ENCODE peak calls at places on chromosomes 7 and 10, in nine cellular contexts. One of them, this sample, is unnamed.

GRCh38 chr10:71767420-71768035 is 5.8 kb downstream of the VSIR start:
- DNase-seq in BJ: peak
- DNase-seq in tibial artery: no peak
- DNase-seq in activated B cell treated with CpG ODN at 0.5 μM for 24 hours: no peak
- DNase-seq in IMR-90: no peak
- DNase-seq in mucosa of descending colon: peak
- DNase-seq in endodermal cell: no peak
- DNase-seq in GM20000: no peak
- DNase-seq in cardiac muscle cell: peak
- DNase-seq in this sample: peak

GRCh38 chr10:7767209-7767608 is 20.6 kb downstream of the KIN start:
- DNase-seq in BJ: no peak
- DNase-seq in tibial artery: no peak
- DNase-seq in activated B cell treated with CpG ODN at 0.5 μM for 24 hours: no peak
- DNase-seq in IMR-90: peak
- DNase-seq in mucosa of descending colon: no peak
- DNase-seq in endodermal cell: no peak
- DNase-seq in GM20000: no peak
- DNase-seq in cardiac muscle cell: peak
- DNase-seq in this sample: no peak

GRCh38 chr10:112227331-112227961 is 43.9 kb upstream of the GPAM start:
- DNase-seq in BJ: peak
- DNase-seq in tibial artery: no peak
- DNase-seq in activated B cell treated with CpG ODN at 0.5 μM for 24 hours: no peak
- DNase-seq in IMR-90: no peak
- DNase-seq in mucosa of descending colon: no peak
- DNase-seq in endodermal cell: no peak
- DNase-seq in GM20000: no peak
- DNase-seq in cardiac muscle cell: peak
- DNase-seq in this sample: no peak

GRCh38 chr10:11678074-11678793 is 63.9 kb upstream of the ECHDC3 start:
- DNase-seq in BJ: no peak
- DNase-seq in tibial artery: no peak
- DNase-seq in activated B cell treated with CpG ODN at 0.5 μM for 24 hours: peak
- DNase-seq in IMR-90: no peak
- DNase-seq in mucosa of descending colon: peak
- DNase-seq in endodermal cell: no peak
- DNase-seq in GM20000: peak
- DNase-seq in cardiac muscle cell: peak
- DNase-seq in this sample: peak

GRCh38 chr10:30562787-30563186 is 66.8 kb downstream of the LYZL2 start:
- DNase-seq in BJ: no peak
- DNase-seq in tibial artery: no peak
- DNase-seq in activated B cell treated with CpG ODN at 0.5 μM for 24 hours: no peak
- DNase-seq in IMR-90: no peak
- DNase-seq in mucosa of descending colon: no peak
- DNase-seq in endodermal cell: no peak
- DNase-seq in GM20000: no peak
- DNase-seq in cardiac muscle cell: no peak
- DNase-seq in this sample: no peak

GRCh38 chr7:121382479-121382878 is 13.6 kb downstream of the FAM3C start:
- DNase-seq in BJ: no peak
- DNase-seq in tibial artery: no peak
- DNase-seq in activated B cell treated with CpG ODN at 0.5 μM for 24 hours: no peak
- DNase-seq in IMR-90: no peak
- DNase-seq in mucosa of descending colon: no peak
- DNase-seq in endodermal cell: no peak
- DNase-seq in GM20000: no peak
- DNase-seq in cardiac muscle cell: no peak
- DNase-seq in this sample: no peak

GRCh38 chr7:102284891-102285540 is 1.7 kb upstream of the SH2B2 start:
- DNase-seq in BJ: no peak
- DNase-seq in tibial artery: peak
- DNase-seq in activated B cell treated with CpG ODN at 0.5 μM for 24 hours: peak
- DNase-seq in IMR-90: no peak
- DNase-seq in mucosa of descending colon: peak
- DNase-seq in endodermal cell: no peak
- DNase-seq in GM20000: no peak
- DNase-seq in cardiac muscle cell: no peak
- DNase-seq in this sample: no peak

GRCh38 chr10:78283069-78283682 is 249.5 kb downstream of the RPS24 start:
- DNase-seq in BJ: no peak
- DNase-seq in tibial artery: no peak
- DNase-seq in activated B cell treated with CpG ODN at 0.5 μM for 24 hours: no peak
- DNase-seq in IMR-90: no peak
- DNase-seq in mucosa of descending colon: no peak
- DNase-seq in endodermal cell: peak
- DNase-seq in GM20000: no peak
- DNase-seq in cardiac muscle cell: no peak
- DNase-seq in this sample: peak

GRCh38 chr10:47372726-47373125 is 11.4 kb downstream of the ZNF488 start:
- DNase-seq in BJ: no peak
- DNase-seq in tibial artery: peak
- DNase-seq in activated B cell treated with CpG ODN at 0.5 μM for 24 hours: no peak
- DNase-seq in IMR-90: no peak
- DNase-seq in mucosa of descending colon: no peak
- DNase-seq in endodermal cell: peak
- DNase-seq in GM20000: no peak
- DNase-seq in cardiac muscle cell: no peak
- DNase-seq in this sample: peak

GRCh38 chr10:112875474-112876267 is 74.4 kb upstream of the TCF7L2 start:
- DNase-seq in BJ: peak
- DNase-seq in tibial artery: no peak
- DNase-seq in activated B cell treated with CpG ODN at 0.5 μM for 24 hours: no peak
- DNase-seq in IMR-90: peak
- DNase-seq in mucosa of descending colon: peak
- DNase-seq in endodermal cell: no peak
- DNase-seq in GM20000: no peak
- DNase-seq in cardiac muscle cell: peak
- DNase-seq in this sample: no peak

GRCh38 chr7:387132-388022 is 97.4 kb downstream of the FOXL3 start:
- DNase-seq in BJ: no peak
- DNase-seq in tibial artery: peak
- DNase-seq in activated B cell treated with CpG ODN at 0.5 μM for 24 hours: no peak
- DNase-seq in IMR-90: no peak
- DNase-seq in mucosa of descending colon: no peak
- DNase-seq in endodermal cell: peak
- DNase-seq in GM20000: no peak
- DNase-seq in cardiac muscle cell: no peak
- DNase-seq in this sample: no peak

GRCh38 chr10:50447691-50448090 is 176.1 kb downstream of the SGMS1 start:
- DNase-seq in BJ: no peak
- DNase-seq in tibial artery: no peak
- DNase-seq in activated B cell treated with CpG ODN at 0.5 μM for 24 hours: no peak
- DNase-seq in IMR-90: peak
- DNase-seq in mucosa of descending colon: no peak
- DNase-seq in endodermal cell: no peak
- DNase-seq in GM20000: no peak
- DNase-seq in cardiac muscle cell: peak
- DNase-seq in this sample: no peak

GRCh38 chr7:32093415-32094408 is 23.5 kb upstream of the PDE1C start:
- DNase-seq in BJ: peak
- DNase-seq in tibial artery: peak
- DNase-seq in activated B cell treated with CpG ODN at 0.5 μM for 24 hours: no peak
- DNase-seq in IMR-90: peak
- DNase-seq in mucosa of descending colon: no peak
- DNase-seq in endodermal cell: no peak
- DNase-seq in GM20000: no peak
- DNase-seq in cardiac muscle cell: peak
- DNase-seq in this sample: no peak

GRCh38 chr7:129969881-129970446 is 17.2 kb upstream of the UBE2H start:
- DNase-seq in BJ: peak
- DNase-seq in tibial artery: no peak
- DNase-seq in activated B cell treated with CpG ODN at 0.5 μM for 24 hours: no peak
- DNase-seq in IMR-90: peak
- DNase-seq in mucosa of descending colon: peak
- DNase-seq in endodermal cell: no peak
- DNase-seq in GM20000: no peak
- DNase-seq in cardiac muscle cell: peak
- DNase-seq in this sample: no peak

DNA sequence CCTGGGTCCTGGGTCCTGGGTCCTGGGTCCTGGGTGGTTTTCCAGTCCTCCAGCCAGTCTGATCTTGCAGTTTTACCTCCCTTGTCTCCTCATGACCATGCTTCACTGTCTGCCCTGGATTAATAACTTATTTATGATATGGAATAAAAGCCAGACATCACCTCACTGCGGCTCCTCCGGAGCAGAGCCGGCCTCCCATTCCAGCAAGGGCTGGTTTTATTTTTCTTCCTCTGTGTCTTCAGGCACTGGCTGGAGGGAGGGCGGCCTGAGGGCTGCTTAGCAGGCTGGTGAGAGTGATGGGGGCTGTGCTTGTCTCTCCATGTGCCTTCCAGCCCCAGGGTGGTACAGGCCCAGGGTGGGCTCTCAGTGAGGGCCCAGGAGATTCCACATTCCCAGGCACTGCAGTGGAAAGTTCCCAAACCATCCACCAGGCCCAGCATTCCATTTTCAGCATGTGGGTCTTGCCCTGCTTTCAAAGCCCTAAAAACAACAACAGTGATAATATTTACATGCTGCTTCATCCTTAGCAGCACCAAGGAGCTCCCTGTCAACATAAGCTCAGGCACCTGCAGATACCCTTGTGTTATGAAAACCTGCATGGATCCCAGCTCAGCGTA is 12.6 kb downstream of the ADAMTS14 start:
- DNase-seq in BJ: no peak
- DNase-seq in tibial artery: no peak
- DNase-seq in activated B cell treated with CpG ODN at 0.5 μM for 24 hours: no peak
- DNase-seq in IMR-90: no peak
- DNase-seq in mucosa of descending colon: no peak
- DNase-seq in endodermal cell: no peak
- DNase-seq in GM20000: no peak
- DNase-seq in cardiac muscle cell: no peak
- DNase-seq in this sample: no peak
- TF ChIP-seq CTCF in BJ: no peak
- TF ChIP-seq CTCF in tibial artery: no peak
- TF ChIP-seq CTCF in activated B cell treated with CpG ODN at 0.5 μM for 24 hours: no peak
- TF ChIP-seq CTCF in IMR-90: no peak
- TF ChIP-seq CTCF in mucosa of descending colon: no peak
- TF ChIP-seq CTCF in endodermal cell: peak
- TF ChIP-seq CTCF in GM20000: no peak
- TF ChIP-seq CTCF in cardiac muscle cell: no peak
- TF ChIP-seq CTCF in this sample: peak

DNA sequence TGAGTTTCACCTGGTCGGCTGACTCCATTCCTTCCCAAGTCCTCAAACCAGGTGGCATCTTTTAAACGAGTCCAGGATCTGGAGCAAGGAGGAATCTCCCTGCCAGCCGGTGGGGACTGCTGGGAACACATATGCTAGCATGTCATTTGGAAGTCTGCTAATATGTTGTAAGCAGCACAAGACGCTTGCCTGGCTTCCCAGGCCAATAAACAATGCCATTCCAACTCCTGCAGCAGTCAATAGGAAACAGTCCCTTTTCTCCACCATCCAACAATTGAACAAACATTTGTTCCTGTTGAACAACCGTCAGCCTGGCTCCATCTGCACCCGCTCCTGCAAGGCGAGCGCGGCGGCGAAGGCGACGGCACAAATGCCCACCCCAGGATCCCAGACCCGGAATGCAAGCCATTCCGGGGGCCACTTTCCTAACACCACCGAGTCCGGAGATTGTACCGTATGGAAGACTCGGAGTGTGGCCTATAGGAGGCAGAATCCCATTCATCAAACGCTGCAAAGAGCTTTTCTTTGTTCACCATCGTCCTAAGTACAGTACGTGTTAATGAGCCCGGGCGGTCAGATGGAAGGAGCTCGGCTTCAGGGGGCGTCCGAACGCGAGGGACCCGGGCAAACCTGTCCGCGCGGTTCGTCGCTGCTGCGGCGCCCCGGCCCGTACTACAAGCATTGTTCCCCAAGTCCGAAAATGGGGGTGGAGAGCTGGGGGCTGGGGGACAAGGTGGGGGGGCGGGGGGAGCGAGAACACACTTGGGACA is 1.6 kb downstream of the FAM53B start:
- DNase-seq in BJ: no peak
- DNase-seq in tibial artery: no peak
- DNase-seq in activated B cell treated with CpG ODN at 0.5 μM for 24 hours: no peak
- DNase-seq in IMR-90: no peak
- DNase-seq in mucosa of descending colon: peak
- DNase-seq in endodermal cell: peak
- DNase-seq in GM20000: no peak
- DNase-seq in cardiac muscle cell: peak
- DNase-seq in this sample: no peak
- TF ChIP-seq CTCF in BJ: peak
- TF ChIP-seq CTCF in tibial artery: no peak
- TF ChIP-seq CTCF in activated B cell treated with CpG ODN at 0.5 μM for 24 hours: no peak
- TF ChIP-seq CTCF in IMR-90: no peak
- TF ChIP-seq CTCF in mucosa of descending colon: no peak
- TF ChIP-seq CTCF in endodermal cell: peak
- TF ChIP-seq CTCF in GM20000: no peak
- TF ChIP-seq CTCF in cardiac muscle cell: peak
- TF ChIP-seq CTCF in this sample: peak

GRCh38 chr10:86972613-86973380 is 4.5 kb downstream of the ADIRF start:
- DNase-seq in BJ: no peak
- DNase-seq in tibial artery: no peak
- DNase-seq in activated B cell treated with CpG ODN at 0.5 μM for 24 hours: no peak
- DNase-seq in IMR-90: no peak
- DNase-seq in mucosa of descending colon: no peak
- DNase-seq in endodermal cell: peak
- DNase-seq in GM20000: no peak
- DNase-seq in cardiac muscle cell: no peak
- DNase-seq in this sample: no peak
- TF ChIP-seq CTCF in BJ: no peak
- TF ChIP-seq CTCF in tibial artery: no peak
- TF ChIP-seq CTCF in activated B cell treated with CpG ODN at 0.5 μM for 24 hours: no peak
- TF ChIP-seq CTCF in IMR-90: no peak
- TF ChIP-seq CTCF in mucosa of descending colon: no peak
- TF ChIP-seq CTCF in endodermal cell: no peak
- TF ChIP-seq CTCF in GM20000: no peak
- TF ChIP-seq CTCF in cardiac muscle cell: no peak
- TF ChIP-seq CTCF in this sample: no peak

GRCh38 chr10:95482501-95483248 is 78.5 kb downstream of the SORBS1 start:
- DNase-seq in BJ: no peak
- DNase-seq in tibial artery: no peak
- DNase-seq in activated B cell treated with CpG ODN at 0.5 μM for 24 hours: no peak
- DNase-seq in IMR-90: no peak
- DNase-seq in mucosa of descending colon: no peak
- DNase-seq in endodermal cell: no peak
- DNase-seq in GM20000: no peak
- DNase-seq in cardiac muscle cell: no peak
- DNase-seq in this sample: no peak

GRCh38 chr10:95478935-95479334 is 82.2 kb downstream of the SORBS1 start:
- DNase-seq in BJ: no peak
- DNase-seq in tibial artery: peak
- DNase-seq in activated B cell treated with CpG ODN at 0.5 μM for 24 hours: no peak
- DNase-seq in IMR-90: no peak
- DNase-seq in mucosa of descending colon: no peak
- DNase-seq in endodermal cell: no peak
- DNase-seq in GM20000: no peak
- DNase-seq in cardiac muscle cell: peak
- DNase-seq in this sample: no peak

GRCh38 chr10:95480901-95481491 is 80.2 kb downstream of the SORBS1 start:
- DNase-seq in BJ: no peak
- DNase-seq in tibial artery: no peak
- DNase-seq in activated B cell treated with CpG ODN at 0.5 μM for 24 hours: no peak
- DNase-seq in IMR-90: no peak
- DNase-seq in mucosa of descending colon: no peak
- DNase-seq in endodermal cell: peak
- DNase-seq in GM20000: no peak
- DNase-seq in cardiac muscle cell: no peak
- DNase-seq in this sample: no peak

GRCh38 chr10:95478185-95478584 is 83.0 kb downstream of the SORBS1 start:
- DNase-seq in BJ: no peak
- DNase-seq in tibial artery: no peak
- DNase-seq in activated B cell treated with CpG ODN at 0.5 μM for 24 hours: no peak
- DNase-seq in IMR-90: no peak
- DNase-seq in mucosa of descending colon: no peak
- DNase-seq in endodermal cell: no peak
- DNase-seq in GM20000: no peak
- DNase-seq in cardiac muscle cell: no peak
- DNase-seq in this sample: no peak

GRCh38 chr10:95480102-95480900 is 80.9 kb downstream of the SORBS1 start:
- DNase-seq in BJ: no peak
- DNase-seq in tibial artery: peak
- DNase-seq in activated B cell treated with CpG ODN at 0.5 μM for 24 hours: no peak
- DNase-seq in IMR-90: no peak
- DNase-seq in mucosa of descending colon: no peak
- DNase-seq in endodermal cell: peak
- DNase-seq in GM20000: no peak
- DNase-seq in cardiac muscle cell: peak
- DNase-seq in this sample: no peak
- TF ChIP-seq CTCF in BJ: no peak
- TF ChIP-seq CTCF in tibial artery: no peak
- TF ChIP-seq CTCF in activated B cell treated with CpG ODN at 0.5 μM for 24 hours: no peak
- TF ChIP-seq CTCF in IMR-90: no peak
- TF ChIP-seq CTCF in mucosa of descending colon: no peak
- TF ChIP-seq CTCF in endodermal cell: peak
- TF ChIP-seq CTCF in GM20000: no peak
- TF ChIP-seq CTCF in cardiac muscle cell: peak
- TF ChIP-seq CTCF in this sample: no peak

This sample was measured in chondrocyte.